ENCODE peak calls at places on chromosomes 1 and 21, in seven cellular contexts. One of them, this sample, is unnamed. For H3K4me1, the result is how much of the 10 kb centered on the place peaks cover.

GRCh38 chr1:29675481-29676263 is 439.4 kb downstream of the PTPRU start:
- DNase-seq in neural progenitor cell: no peak
- DNase-seq in right atrium auricular region: peak
- DNase-seq in CD4-positive, CD25-positive, alpha-beta regulatory T cell: no peak
- DNase-seq in right cardiac atrium: no peak
- DNase-seq in fibroblast of lung: peak
- DNase-seq in pancreas: no peak
- DNase-seq in this sample: no peak

GRCh38 chr1:44924835-44925464 is 61.4 kb downstream of the EIF2B3 start:
- DNase-seq in neural progenitor cell: peak
- DNase-seq in right atrium auricular region: no peak
- DNase-seq in CD4-positive, CD25-positive, alpha-beta regulatory T cell: no peak
- DNase-seq in right cardiac atrium: no peak
- DNase-seq in fibroblast of lung: peak
- DNase-seq in pancreas: no peak
- DNase-seq in this sample: peak

GRCh38 chr1:125085720-125086591 is 3901.2 kb downstream of the SRGAP2C start:
- DNase-seq in neural progenitor cell: no peak
- DNase-seq in right atrium auricular region: no peak
- DNase-seq in CD4-positive, CD25-positive, alpha-beta regulatory T cell: no peak
- DNase-seq in right cardiac atrium: no peak
- DNase-seq in fibroblast of lung: no peak
- DNase-seq in pancreas: no peak
- DNase-seq in this sample: no peak

GRCh38 chr21:42379425-42380215 is 13.3 kb upstream of the TFF1 start:
- DNase-seq in neural progenitor cell: no peak
- DNase-seq in right atrium auricular region: no peak
- DNase-seq in CD4-positive, CD25-positive, alpha-beta regulatory T cell: no peak
- DNase-seq in right cardiac atrium: no peak
- DNase-seq in fibroblast of lung: no peak
- DNase-seq in pancreas: peak
- DNase-seq in this sample: no peak

GRCh38 chr1:159141584-159142518 is 29.6 kb upstream of the CADM3 start:
- DNase-seq in neural progenitor cell: peak
- DNase-seq in right atrium auricular region: no peak
- DNase-seq in CD4-positive, CD25-positive, alpha-beta regulatory T cell: no peak
- DNase-seq in right cardiac atrium: no peak
- DNase-seq in fibroblast of lung: peak
- DNase-seq in pancreas: no peak
- DNase-seq in this sample: no peak

GRCh38 chr21:20313013-20313412 is 685.2 kb upstream of the NCAM2 start:
- DNase-seq in neural progenitor cell: no peak
- DNase-seq in right atrium auricular region: no peak
- DNase-seq in CD4-positive, CD25-positive, alpha-beta regulatory T cell: no peak
- DNase-seq in right cardiac atrium: no peak
- DNase-seq in fibroblast of lung: no peak
- DNase-seq in pancreas: no peak
- DNase-seq in this sample: no peak

GRCh38 chr1:111541721-111542120 is 38.3 kb upstream of the ADORA3 start:
- DNase-seq in neural progenitor cell: no peak
- DNase-seq in right atrium auricular region: no peak
- DNase-seq in CD4-positive, CD25-positive, alpha-beta regulatory T cell: no peak
- DNase-seq in right cardiac atrium: no peak
- DNase-seq in fibroblast of lung: peak
- DNase-seq in pancreas: no peak
- DNase-seq in this sample: no peak

GRCh38 chr1:165034136-165034535 is 322.4 kb downstream of the LMX1A start:
- DNase-seq in neural progenitor cell: no peak
- DNase-seq in right atrium auricular region: no peak
- DNase-seq in CD4-positive, CD25-positive, alpha-beta regulatory T cell: no peak
- DNase-seq in right cardiac atrium: no peak
- DNase-seq in fibroblast of lung: no peak
- DNase-seq in pancreas: no peak
- DNase-seq in this sample: no peak

GRCh38 chr1:42936309-42937078 is 22.2 kb downstream of the SLC2A1 start:
- DNase-seq in neural progenitor cell: no peak
- DNase-seq in right atrium auricular region: no peak
- DNase-seq in CD4-positive, CD25-positive, alpha-beta regulatory T cell: no peak
- DNase-seq in right cardiac atrium: no peak
- DNase-seq in fibroblast of lung: peak
- DNase-seq in pancreas: peak
- DNase-seq in this sample: peak
- H3K4me1 ChIP-seq in neural progenitor cell: under half
- H3K4me1 ChIP-seq in right atrium auricular region: under half
- H3K4me1 ChIP-seq in CD4-positive, CD25-positive, alpha-beta regulatory T cell: half or more
- H3K4me1 ChIP-seq in right cardiac atrium: under half
- H3K4me1 ChIP-seq in fibroblast of lung: under half
- H3K4me1 ChIP-seq in pancreas: under half
- H3K4me1 ChIP-seq in this sample: under half

DNA sequence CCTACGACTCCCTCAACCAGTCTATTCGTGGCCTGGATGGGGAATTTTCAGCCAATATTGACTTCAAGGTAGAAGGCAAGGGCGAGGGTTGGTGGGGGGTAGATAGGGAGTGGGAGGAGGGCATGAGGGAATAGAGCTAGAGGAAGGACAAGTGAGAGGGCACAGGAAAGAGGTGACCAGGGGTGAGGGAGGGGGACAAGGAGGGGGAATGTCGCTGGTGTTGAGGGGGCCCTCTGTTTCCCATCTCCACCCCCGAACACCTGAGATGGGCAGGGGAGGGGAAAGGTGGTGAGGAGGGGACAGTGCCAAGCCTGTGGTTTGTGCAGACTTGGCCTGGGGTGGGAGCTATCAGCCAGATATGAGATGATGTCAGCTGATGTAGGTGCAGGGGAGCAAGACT is 8.3 kb upstream of the ADAM15 start:
- DNase-seq in neural progenitor cell: no peak
- DNase-seq in right atrium auricular region: no peak
- DNase-seq in CD4-positive, CD25-positive, alpha-beta regulatory T cell: no peak
- DNase-seq in right cardiac atrium: no peak
- DNase-seq in fibroblast of lung: no peak
- DNase-seq in pancreas: no peak
- DNase-seq in this sample: no peak
- H3K4me1 ChIP-seq in neural progenitor cell: under half
- H3K4me1 ChIP-seq in right atrium auricular region: under half
- H3K4me1 ChIP-seq in CD4-positive, CD25-positive, alpha-beta regulatory T cell: under half
- H3K4me1 ChIP-seq in right cardiac atrium: under half
- H3K4me1 ChIP-seq in fibroblast of lung: under half
- H3K4me1 ChIP-seq in pancreas: under half
- H3K4me1 ChIP-seq in this sample: under half

GRCh38 chr1:23578997-23579363 is 19.7 kb upstream of the ID3 start:
- DNase-seq in neural progenitor cell: no peak
- DNase-seq in right atrium auricular region: no peak
- DNase-seq in CD4-positive, CD25-positive, alpha-beta regulatory T cell: no peak
- DNase-seq in right cardiac atrium: no peak
- DNase-seq in fibroblast of lung: no peak
- DNase-seq in pancreas: no peak
- DNase-seq in this sample: no peak
- H3K4me1 ChIP-seq in neural progenitor cell: under half
- H3K4me1 ChIP-seq in right atrium auricular region: under half
- H3K4me1 ChIP-seq in CD4-positive, CD25-positive, alpha-beta regulatory T cell: under half
- H3K4me1 ChIP-seq in right cardiac atrium: under half
- H3K4me1 ChIP-seq in fibroblast of lung: under half
- H3K4me1 ChIP-seq in pancreas: under half
- H3K4me1 ChIP-seq in this sample: under half

GRCh38 chr1:89855413-89856123 is 34.7 kb downstream of the LRRC8D start:
- DNase-seq in neural progenitor cell: no peak
- DNase-seq in right atrium auricular region: no peak
- DNase-seq in CD4-positive, CD25-positive, alpha-beta regulatory T cell: no peak
- DNase-seq in right cardiac atrium: no peak
- DNase-seq in fibroblast of lung: peak
- DNase-seq in pancreas: no peak
- DNase-seq in this sample: no peak

GRCh38 chr1:89850844-89851410 is 30.1 kb downstream of the LRRC8D start:
- DNase-seq in neural progenitor cell: no peak
- DNase-seq in right atrium auricular region: no peak
- DNase-seq in CD4-positive, CD25-positive, alpha-beta regulatory T cell: no peak
- DNase-seq in right cardiac atrium: no peak
- DNase-seq in fibroblast of lung: no peak
- DNase-seq in pancreas: no peak
- DNase-seq in this sample: no peak

GRCh38 chr1:89854140-89854539 is 33.3 kb downstream of the LRRC8D start:
- DNase-seq in neural progenitor cell: no peak
- DNase-seq in right atrium auricular region: no peak
- DNase-seq in CD4-positive, CD25-positive, alpha-beta regulatory T cell: no peak
- DNase-seq in right cardiac atrium: no peak
- DNase-seq in fibroblast of lung: no peak
- DNase-seq in pancreas: no peak
- DNase-seq in this sample: no peak
- H3K4me1 ChIP-seq in neural progenitor cell: under half
- H3K4me1 ChIP-seq in right atrium auricular region: under half
- H3K4me1 ChIP-seq in CD4-positive, CD25-positive, alpha-beta regulatory T cell: under half
- H3K4me1 ChIP-seq in right cardiac atrium: under half
- H3K4me1 ChIP-seq in fibroblast of lung: under half
- H3K4me1 ChIP-seq in pancreas: under half
- H3K4me1 ChIP-seq in this sample: under half

This sample was measured in small intestine.